ENCODE peak calls at places on chromosomes 12 and 14, in five cellular contexts. M is left cardiac atrium, N is Right ventricle myocardium inferior, U is hepatocyte, J is HS-27A. H is an unnamed sample.

GRCh38 chr12:131287015-131287937 is 333.6 kb downstream of the ADGRD1 start:
- DNase-seq in U (no peak), M (no peak), J (no peak), N (no peak), H (no peak)

GRCh38 chr12:1481919-1482318 is 112.5 kb downstream of the FBXL14 start:
- DNase-seq in N (no peak), M (no peak), J (no peak), U (no peak), H (no peak)

GRCh38 chr12:49208661-49209060 is 19.8 kb upstream of the TUBA1A start:
- DNase-seq in M (no peak), J (no peak), U (no peak), N (no peak), H (no peak)

GRCh38 chr12:122860052-122860853 is 25.0 kb downstream of the HIP1R start:
- DNase-seq in U (peak), M (peak), J (no peak), N (peak), H (peak)

GRCh38 chr14:52950410-52950897 is 396 bp downstream of the FERMT2 start:
- DNase-seq in N (peak), M (peak), U (peak), J (peak), H (peak)

GRCh38 chr12:120404271-120404670 is 33.6 kb upstream of the COX6A1 start:
- DNase-seq in U (no peak), M (no peak), J (no peak), N (no peak), H (no peak)

GRCh38 chr12:12885060-12885792 is 6.1 kb upstream of the GPRC5A start:
- DNase-seq in M (no peak), N (no peak), J (no peak), U (peak), H (no peak)

GRCh38 chr12:124507188-124508109 is 60.0 kb downstream of the NCOR2 start:
- DNase-seq in J (no peak), M (peak), U (peak), N (no peak), H (no peak)

GRCh38 chr12:92059976-92060375 is 85.7 kb downstream of the BTG1 start:
- DNase-seq in J (peak), U (no peak), N (no peak), M (no peak), H (no peak)

GRCh38 chr12:96824838-96825236 is 82.2 kb upstream of the NEDD1 start:
- DNase-seq in J (no peak), U (no peak), M (no peak), N (no peak), H (no peak)

GRCh38 chr12:89162704-89163261 is 189.5 kb downstream of the DUSP6 start:
- DNase-seq in M (peak), N (peak), J (peak), U (peak), H (peak)

GRCh38 chr14:32370720-32371119 is 41.6 kb downstream of the AKAP6 start:
- DNase-seq in U (no peak), N (no peak), M (no peak), J (peak), H (no peak)

GRCh38 chr12:6465467-6466183 is 4.9 kb downstream of the VAMP1 start:
- DNase-seq in M (no peak), J (peak), U (peak), N (no peak), H (no peak)

GRCh38 chr12:49098035-49098451 is 3.4 kb upstream of the DHH start:
- DNase-seq in M (no peak), N (no peak), U (peak), J (no peak), H (peak)

GRCh38 chr12:108214486-108214885 is 85.4 kb downstream of the WSCD2 start:
- DNase-seq in N (no peak), J (no peak), M (peak), U (peak), H (peak)

GRCh38 chr12:6370994-6371754 is 4.2 kb downstream of the SCNN1A start:
- DNase-seq in N (no peak), U (peak), J (no peak), M (peak), H (no peak)

GRCh38 chr12:52907092-52907810 is 2.4 kb upstream of the KRT8 start:
- DNase-seq in M (peak), U (peak), J (no peak), N (no peak), H (peak)

GRCh38 chr12:38502420-38502819 is 185.8 kb downstream of the ALG10B start:
- DNase-seq in U (no peak), J (no peak), N (no peak), M (no peak), H (no peak)

GRCh38 chr12:16636435-16637055 is 30.6 kb upstream of the LMO3 start:
- DNase-seq in U (no peak), N (no peak), J (no peak), M (no peak), H (no peak)

GRCh38 chr12:123037791-123038190 is 57.3 kb downstream of the ARL6IP4 start:
- DNase-seq in M (no peak), N (peak), U (no peak), J (no peak), H (peak)

GRCh38 chr12:77925536-77926108 is 94.9 kb downstream of the NAV3 start:
- DNase-seq in N (no peak), J (no peak), M (peak), U (peak), H (peak)

GRCh38 chr12:54126696-54127537 is 61.9 kb downstream of the SMUG1 start:
- DNase-seq in N (no peak), M (peak), U (peak), J (no peak), H (peak)

GRCh38 chr12:33180921-33181320 is 258.7 kb downstream of the SYT10 start:
- DNase-seq in U (no peak), N (no peak), J (peak), M (no peak), H (no peak)

GRCh38 chr12:74170645-74171477 is 366.8 kb upstream of the ATXN7L3B start:
- DNase-seq in M (no peak), N (peak), J (no peak), U (no peak), H (no peak)

GRCh38 chr14:96122496-96122895 is 82.1 kb upstream of the BDKRB2 start:
- DNase-seq in N (no peak), U (no peak), J (no peak), M (no peak), H (no peak)

GRCh38 chr12:22282283-22282682 is 52.2 kb downstream of the ST8SIA1 start:
- DNase-seq in J (peak), U (peak), N (no peak), M (no peak), H (no peak)

GRCh38 chr12:115000038-115000437 is 316.1 kb upstream of the TBX3 start:
- DNase-seq in N (no peak), J (no peak), M (no peak), U (peak), H (no peak)

GRCh38 chr12:70353780-70354640 is 12.1 kb upstream of the KCNMB4 start:
- DNase-seq in M (no peak), N (no peak), U (no peak), J (no peak), H (no peak)

GRCh38 chr14:44081146-44081545 is 425.9 kb downstream of the FSCB start:
- DNase-seq in N (no peak), U (no peak), M (no peak), J (no peak), H (no peak)

H was measured in right cardiac atrium.